ENCODE peak calls at places on chromosomes 3 and 15, in six cellular contexts. C is tibial nerve; Z is midbrain; Y is BE2C; G is ACHN; U is activated CD8-positive, alpha-beta memory T cell treated with anti-CD3 and anti-CD28 coated beads, Interleukin-2, amount 10 ng/mL, durations not matched to agents 7 days and 5 days. D is an unnamed sample.

GRCh38 chr3:171837698-171838097 is 5.5 kb upstream of the TMEM212 start:
- DNase-seq in C (no peak), Z (no peak), Y (no peak), G (no peak), U (no peak), D (no peak)

GRCh38 chr15:82146990-82147461 is 101.2 kb upstream of the MEX3B start:
- DNase-seq in C (no peak), Z (no peak), Y (no peak), G (peak), U (no peak), D (peak)

GRCh38 chr3:42804831-42805821 is 836 bp upstream of the HIGD1A start:
- DNase-seq in C (no peak), Z (peak), Y (peak), G (no peak), U (no peak), D (peak)

GRCh38 chr3:167653750-167654149 is at the start of gene WDR49:
- DNase-seq in C (no peak), Z (peak), Y (no peak), G (no peak), U (no peak), D (no peak)

GRCh38 chr3:78116874-78117273 is 1077.0 kb downstream of the ROBO2 start:
- DNase-seq in C (no peak), Z (no peak), Y (no peak), G (no peak), U (no peak), D (no peak)

GRCh38 chr3:177237206-177237605 is 39.9 kb upstream of the TBL1XR1 start:
- DNase-seq in C (no peak), Z (no peak), Y (no peak), G (no peak), U (no peak), D (no peak)

GRCh38 chr15:84669726-84670125 is 11.7 kb upstream of the NMB start:
- DNase-seq in C (no peak), Z (no peak), Y (no peak), G (no peak), U (no peak), D (no peak)

GRCh38 chr3:133799794-133800585 is 5.6 kb upstream of the SRPRB start:
- DNase-seq in C (no peak), Z (no peak), Y (peak), G (no peak), U (no peak), D (no peak)

GRCh38 chr3:194204793-194205065 is 68.8 kb downstream of the HES1 start:
- DNase-seq in C (no peak), Z (no peak), Y (no peak), G (no peak), U (no peak), D (no peak)

GRCh38 chr3:53303549-53303948 is 43.8 kb downstream of the DCP1A start:
- DNase-seq in C (no peak), Z (no peak), Y (no peak), G (no peak), U (no peak), D (no peak)

GRCh38 chr15:70954176-70954575 is 61.5 kb downstream of the LRRC49 start:
- DNase-seq in C (no peak), Z (no peak), Y (no peak), G (no peak), U (no peak), D (no peak)

GRCh38 chr3:43489918-43490317 is 131.9 kb downstream of the ANO10 start:
- DNase-seq in C (no peak), Z (no peak), Y (no peak), G (no peak), U (no peak), D (no peak)